ENCODE peak calls at places on chromosome 10, in four cellular contexts. One of them, this sample, is unnamed.

GRCh38 chr10:33507662-33508425 is 173.4 kb upstream of the NRP1 start:
- DNase-seq in hepatocyte: peak; percentile 41
- DNase-seq in GM23338: no peak
- DNase-seq in right cardiac atrium: no peak
- DNase-seq in this sample: no peak

GRCh38 chr10:63430091-63430998 is 35.4 kb downstream of the JMJD1C start:
- DNase-seq in hepatocyte: peak; percentile 25
- DNase-seq in GM23338: no peak
- DNase-seq in right cardiac atrium: no peak
- DNase-seq in this sample: no peak

GRCh38 chr10:89615824-89616223 is 29.2 kb downstream of the PANK1 start:
- DNase-seq in hepatocyte: no peak
- DNase-seq in GM23338: no peak
- DNase-seq in right cardiac atrium: no peak
- DNase-seq in this sample: no peak

GRCh38 chr10:75071164-75071489 is 40.3 kb upstream of the SAMD8 start:
- DNase-seq in hepatocyte: peak; percentile 49
- DNase-seq in GM23338: no peak
- DNase-seq in right cardiac atrium: no peak
- DNase-seq in this sample: no peak

GRCh38 chr10:8048281-8049008 is 6.0 kb upstream of the GATA3 start:
- DNase-seq in hepatocyte: no peak
- DNase-seq in GM23338: peak; percentile 27
- DNase-seq in right cardiac atrium: no peak
- DNase-seq in this sample: no peak

GRCh38 chr10:100311307-100311706 is 18.7 kb downstream of the PKD2L1 start:
- DNase-seq in hepatocyte: no peak
- DNase-seq in GM23338: no peak
- DNase-seq in right cardiac atrium: no peak
- DNase-seq in this sample: no peak

GRCh38 chr10:27537812-27538211 is 33.7 kb downstream of the RAB18 start:
- DNase-seq in hepatocyte: no peak
- DNase-seq in GM23338: no peak
- DNase-seq in right cardiac atrium: no peak
- DNase-seq in this sample: no peak

GRCh38 chr10:112026438-112026837 is 157.1 kb downstream of the GPAM start:
- DNase-seq in hepatocyte: no peak
- DNase-seq in GM23338: peak; percentile 53
- DNase-seq in right cardiac atrium: no peak
- DNase-seq in this sample: no peak

GRCh38 chr10:72277996-72278667 is 4.4 kb downstream of the DDIT4 start:
- DNase-seq in hepatocyte: no peak
- DNase-seq in GM23338: no peak
- DNase-seq in right cardiac atrium: peak; percentile 3
- DNase-seq in this sample: no peak

GRCh38 chr10:6296456-6297214 is 93.9 kb downstream of the PFKFB3 start:
- DNase-seq in hepatocyte: no peak
- DNase-seq in GM23338: no peak
- DNase-seq in right cardiac atrium: no peak
- DNase-seq in this sample: no peak

GRCh38 chr10:118729641-118730258 is 25.0 kb downstream of the CACUL1 start:
- DNase-seq in hepatocyte: no peak
- DNase-seq in GM23338: no peak
- DNase-seq in right cardiac atrium: no peak
- DNase-seq in this sample: no peak

GRCh38 chr10:129775681-129776080 is 188.4 kb downstream of the EBF3 start:
- DNase-seq in hepatocyte: no peak
- DNase-seq in GM23338: no peak
- DNase-seq in right cardiac atrium: no peak
- DNase-seq in this sample: no peak

GRCh38 chr10:46233101-46233500 is 53.7 kb upstream of the ANTXRL start:
- DNase-seq in hepatocyte: no peak
- DNase-seq in GM23338: no peak
- DNase-seq in right cardiac atrium: no peak
- DNase-seq in this sample: no peak

GRCh38 chr10:94092848-94093247 is 99.1 kb downstream of the PLCE1 start:
- DNase-seq in hepatocyte: no peak
- DNase-seq in GM23338: no peak
- DNase-seq in right cardiac atrium: no peak
- DNase-seq in this sample: no peak

GRCh38 chr10:99233680-99234018 is 2.0 kb downstream of the HPSE2 start:
- DNase-seq in hepatocyte: no peak
- DNase-seq in GM23338: no peak
- DNase-seq in right cardiac atrium: no peak
- DNase-seq in this sample: no peak
- H3K27me3 ChIP-seq in hepatocyte: peaks cover 96% of the 10 kb centered on the region
- H3K27me3 ChIP-seq in GM23338: peaks cover 100% of the 10 kb centered on the region
- H3K27me3 ChIP-seq in right cardiac atrium: peaks cover 2% of the 10 kb centered on the region
- H3K27me3 ChIP-seq in this sample: no peaks in the 10 kb centered on the region

DNA sequence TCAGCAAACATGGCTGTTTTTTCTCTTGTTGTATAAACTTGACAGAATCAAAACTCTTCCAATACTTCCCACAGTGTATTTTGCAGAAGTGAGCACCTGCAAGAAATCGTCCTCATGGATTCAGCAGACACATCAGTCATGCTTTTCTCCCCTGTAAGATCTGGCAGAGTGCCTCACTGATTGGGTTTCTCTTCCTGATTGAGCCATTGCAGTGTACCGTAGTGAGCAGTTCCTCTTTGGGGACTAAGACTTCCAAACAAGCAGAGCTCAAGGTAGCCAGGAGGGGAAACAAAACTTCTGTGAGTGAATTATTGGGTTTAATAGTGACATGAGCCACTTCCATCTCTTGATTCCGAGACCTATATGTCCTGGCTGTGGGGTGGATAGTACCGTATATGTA is 2.3 kb upstream of the CCDC3 start:
- DNase-seq in hepatocyte: no peak
- DNase-seq in GM23338: no peak
- DNase-seq in right cardiac atrium: no peak
- DNase-seq in this sample: no peak
- H3K27me3 ChIP-seq in hepatocyte: peaks cover 46% of the 10 kb centered on the region
- H3K27me3 ChIP-seq in GM23338: peaks cover 44% of the 10 kb centered on the region
- H3K27me3 ChIP-seq in right cardiac atrium: no peaks in the 10 kb centered on the region
- H3K27me3 ChIP-seq in this sample: no peaks in the 10 kb centered on the region

GRCh38 chr10:132183046-132183445 is 3.7 kb upstream of the DPYSL4 start:
- DNase-seq in hepatocyte: peak; percentile 75
- DNase-seq in GM23338: no peak
- DNase-seq in right cardiac atrium: no peak
- DNase-seq in this sample: no peak
- H3K27me3 ChIP-seq in hepatocyte: peaks cover 57% of the 10 kb centered on the region
- H3K27me3 ChIP-seq in GM23338: peaks cover 33% of the 10 kb centered on the region
- H3K27me3 ChIP-seq in right cardiac atrium: no peaks in the 10 kb centered on the region
- H3K27me3 ChIP-seq in this sample: no peaks in the 10 kb centered on the region

GRCh38 chr10:117540640-117541404 is 1.7 kb upstream of the EMX2 start:
- DNase-seq in hepatocyte: no peak
- DNase-seq in GM23338: no peak
- DNase-seq in right cardiac atrium: no peak
- DNase-seq in this sample: no peak
- H3K27me3 ChIP-seq in hepatocyte: peaks cover 97% of the 10 kb centered on the region
- H3K27me3 ChIP-seq in GM23338: peaks cover 100% of the 10 kb centered on the region
- H3K27me3 ChIP-seq in right cardiac atrium: no peaks in the 10 kb centered on the region
- H3K27me3 ChIP-seq in this sample: no peaks in the 10 kb centered on the region

GRCh38 chr10:123117644-123118409 is 17.9 kb upstream of the HMX3 start:
- DNase-seq in hepatocyte: no peak
- DNase-seq in GM23338: peak; percentile 93
- DNase-seq in right cardiac atrium: no peak
- DNase-seq in this sample: no peak

DNA sequence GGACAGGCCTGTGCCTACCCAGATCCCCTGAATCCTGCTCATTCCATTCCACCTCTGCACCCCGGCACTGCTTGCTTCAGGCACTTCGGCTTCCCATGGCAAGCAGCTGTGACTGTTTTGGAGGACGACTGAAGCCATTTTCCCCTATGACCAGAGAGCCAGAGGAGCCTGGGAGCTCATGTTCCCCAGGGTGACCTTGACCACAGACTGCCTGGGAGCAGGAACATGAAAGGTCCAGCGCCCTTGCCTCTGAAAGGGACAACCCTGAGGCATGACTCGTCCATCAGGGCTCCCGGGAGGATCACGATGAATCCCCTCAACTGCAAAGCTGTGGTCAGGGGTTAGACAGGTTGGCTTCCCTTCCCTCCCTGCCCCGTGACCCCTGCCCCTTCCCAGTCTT is 16.7 kb upstream of the HMX3 start:
- DNase-seq in hepatocyte: no peak
- DNase-seq in GM23338: no peak
- DNase-seq in right cardiac atrium: no peak
- DNase-seq in this sample: no peak
- H3K27me3 ChIP-seq in hepatocyte: peaks cover 38% of the 10 kb centered on the region
- H3K27me3 ChIP-seq in GM23338: peaks cover 5% of the 10 kb centered on the region
- H3K27me3 ChIP-seq in right cardiac atrium: no peaks in the 10 kb centered on the region
- H3K27me3 ChIP-seq in this sample: peaks cover 13% of the 10 kb centered on the region

DNA sequence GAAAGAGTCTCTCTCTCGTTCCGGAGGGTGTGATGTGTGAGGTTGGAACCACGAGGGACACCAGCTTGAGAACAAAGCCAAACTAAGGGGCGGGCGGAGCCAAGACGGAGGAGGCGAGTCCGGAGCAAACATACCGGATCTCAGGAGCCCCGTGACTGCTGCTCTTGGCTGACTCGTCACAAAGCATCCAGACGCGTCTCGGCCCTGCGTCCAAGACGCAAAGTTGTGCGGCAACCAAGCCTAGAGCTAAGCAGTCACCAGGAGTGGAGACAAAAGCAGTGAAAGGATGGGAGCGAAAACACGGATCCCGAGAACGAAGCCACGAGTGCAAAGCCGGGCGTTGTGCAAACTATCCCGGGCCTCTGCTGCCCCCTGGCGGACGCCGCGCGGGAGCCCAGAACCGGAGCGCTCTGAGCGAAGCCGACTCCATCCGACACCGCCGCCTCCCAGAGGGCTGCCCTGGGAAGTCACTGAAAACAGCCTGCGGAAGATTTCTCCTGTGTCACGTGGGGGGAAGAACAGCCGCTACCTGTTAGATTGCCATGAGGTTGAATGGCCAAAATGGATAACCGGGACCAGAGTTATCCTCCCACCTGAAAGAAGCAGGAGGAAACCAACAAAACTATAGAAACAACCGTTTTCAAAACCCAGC is 46.4 kb upstream of the TMEM72 start:
- DNase-seq in hepatocyte: peak; percentile 94
- DNase-seq in GM23338: peak; percentile 95
- DNase-seq in right cardiac atrium: peak; percentile 97
- DNase-seq in this sample: peak; percentile 85
- H3K27me3 ChIP-seq in hepatocyte: peaks cover 2% of the 10 kb centered on the region
- H3K27me3 ChIP-seq in GM23338: peaks cover 38% of the 10 kb centered on the region
- H3K27me3 ChIP-seq in right cardiac atrium: no peaks in the 10 kb centered on the region
- H3K27me3 ChIP-seq in this sample: peaks cover 40% of the 10 kb centered on the region

This sample was measured in DND-41.